ENCODE peak calls at places on chromosomes 16 and 17, in six cellular contexts. One of them, this sample, is unnamed.

GRCh38 chr17:71975998-71976649 is 144.7 kb upstream of the SOX9 start:
- DNase-seq in IMR-90: peak
- DNase-seq in GM12878: no peak
- DNase-seq in HEK293T: no peak
- DNase-seq in HepG2: no peak
- DNase-seq in K562: no peak
- DNase-seq in this sample: peak

GRCh38 chr16:75580-76501 is 2.2 kb upstream of the MPG start:
- DNase-seq in K562: peak
- DNase-seq in GM12878: no peak
- DNase-seq in IMR-90: peak
- DNase-seq in HEK293T: no peak
- DNase-seq in HepG2: peak
- DNase-seq in this sample: no peak

GRCh38 chr17:82193520-82194236 is 19.0 kb downstream of the CCDC57 start:
- DNase-seq in K562: no peak
- DNase-seq in IMR-90: no peak
- DNase-seq in HEK293T: no peak
- DNase-seq in HepG2: no peak
- DNase-seq in GM12878: no peak
- DNase-seq in this sample: no peak

GRCh38 chr17:34306466-34306865 is 12.8 kb upstream of the CCL8 start:
- DNase-seq in HEK293T: no peak
- DNase-seq in HepG2: no peak
- DNase-seq in GM12878: no peak
- DNase-seq in K562: peak
- DNase-seq in IMR-90: peak
- DNase-seq in this sample: peak

GRCh38 chr16:593406-593805 is 3.5 kb downstream of the RAB40C start:
- DNase-seq in IMR-90: no peak
- DNase-seq in K562: no peak
- DNase-seq in HEK293T: no peak
- DNase-seq in HepG2: no peak
- DNase-seq in GM12878: no peak
- DNase-seq in this sample: no peak

GRCh38 chr17:81991684-81992513 is 14.5 kb downstream of the ASPSCR1 start:
- DNase-seq in HEK293T: no peak
- DNase-seq in K562: no peak
- DNase-seq in IMR-90: peak
- DNase-seq in HepG2: peak
- DNase-seq in GM12878: no peak
- DNase-seq in this sample: no peak

GRCh38 chr17:78529871-78530670 is 47.1 kb downstream of the DNAH17 start:
- DNase-seq in HepG2: no peak
- DNase-seq in K562: no peak
- DNase-seq in IMR-90: no peak
- DNase-seq in GM12878: no peak
- DNase-seq in HEK293T: no peak
- DNase-seq in this sample: no peak

GRCh38 chr17:80939151-80940145 is 52.2 kb upstream of the CHMP6 start:
- DNase-seq in HepG2: no peak
- DNase-seq in IMR-90: no peak
- DNase-seq in K562: no peak
- DNase-seq in HEK293T: no peak
- DNase-seq in GM12878: no peak
- DNase-seq in this sample: no peak

GRCh38 chr16:58638148-58639036 is 8.8 kb upstream of the CNOT1 start:
- DNase-seq in HEK293T: peak
- DNase-seq in IMR-90: peak
- DNase-seq in GM12878: no peak
- DNase-seq in HepG2: peak
- DNase-seq in K562: peak
- DNase-seq in this sample: peak

GRCh38 chr17:78133971-78134898 is 3.7 kb downstream of the TMC8 start:
- DNase-seq in K562: peak
- DNase-seq in GM12878: no peak
- DNase-seq in IMR-90: peak
- DNase-seq in HEK293T: peak
- DNase-seq in HepG2: peak
- DNase-seq in this sample: peak

GRCh38 chr17:27996157-27997043 is 46.1 kb upstream of the NLK start:
- DNase-seq in IMR-90: no peak
- DNase-seq in HEK293T: no peak
- DNase-seq in K562: no peak
- DNase-seq in GM12878: no peak
- DNase-seq in HepG2: no peak
- DNase-seq in this sample: no peak

GRCh38 chr17:81460856-81461460 is 51.6 kb downstream of the ACTG1 start:
- DNase-seq in IMR-90: no peak
- DNase-seq in GM12878: no peak
- DNase-seq in HepG2: no peak
- DNase-seq in K562: peak
- DNase-seq in HEK293T: no peak
- DNase-seq in this sample: no peak

GRCh38 chr17:19650826-19651225 is 2.3 kb downstream of the ALDH3A2 start:
- DNase-seq in K562: no peak
- DNase-seq in HEK293T: no peak
- DNase-seq in IMR-90: peak
- DNase-seq in HepG2: no peak
- DNase-seq in GM12878: no peak
- DNase-seq in this sample: no peak

GRCh38 chr17:10879110-10879509 is 41.2 kb upstream of the PIRT start:
- DNase-seq in IMR-90: no peak
- DNase-seq in HEK293T: peak
- DNase-seq in HepG2: no peak
- DNase-seq in K562: peak
- DNase-seq in GM12878: no peak
- DNase-seq in this sample: no peak

GRCh38 chr17:54899721-54900456 is 763 bp upstream of the TOM1L1 start:
- DNase-seq in HEK293T: no peak
- DNase-seq in HepG2: peak
- DNase-seq in GM12878: no peak
- DNase-seq in IMR-90: peak
- DNase-seq in K562: peak
- DNase-seq in this sample: no peak

GRCh38 chr16:82105107-82105506 is 64.9 kb downstream of the MPHOSPH6 start:
- DNase-seq in HEK293T: no peak
- DNase-seq in IMR-90: no peak
- DNase-seq in GM12878: no peak
- DNase-seq in K562: no peak
- DNase-seq in HepG2: no peak
- DNase-seq in this sample: no peak

GRCh38 chr16:82111944-82112343 is 58.1 kb downstream of the MPHOSPH6 start:
- DNase-seq in HepG2: no peak
- DNase-seq in IMR-90: no peak
- DNase-seq in K562: no peak
- DNase-seq in HEK293T: no peak
- DNase-seq in GM12878: no peak
- DNase-seq in this sample: no peak

GRCh38 chr16:82108101-82108500 is 61.9 kb downstream of the MPHOSPH6 start:
- DNase-seq in HEK293T: no peak
- DNase-seq in K562: no peak
- DNase-seq in HepG2: no peak
- DNase-seq in GM12878: no peak
- DNase-seq in IMR-90: no peak
- DNase-seq in this sample: no peak

DNA sequence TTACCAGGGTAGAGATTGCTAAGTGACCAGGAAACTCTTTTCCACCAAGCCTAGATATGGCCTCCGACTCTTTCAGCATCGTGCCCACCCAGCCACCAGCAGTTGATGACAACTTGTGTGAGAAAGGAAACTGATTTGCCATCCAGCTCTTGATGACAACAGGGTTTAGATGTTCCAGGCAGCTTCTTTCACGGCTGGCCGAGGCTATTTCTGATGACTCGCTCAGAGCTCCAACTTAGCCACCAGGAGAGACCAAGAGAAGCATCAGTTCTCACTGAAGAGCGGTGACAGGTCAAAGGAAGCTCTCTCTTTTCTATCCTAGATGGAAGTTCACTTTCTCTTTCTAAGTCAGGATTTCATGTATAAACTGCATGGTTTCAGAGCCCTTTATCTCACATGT is 61.2 kb downstream of the MPHOSPH6 start:
- DNase-seq in GM12878: no peak
- DNase-seq in K562: no peak
- DNase-seq in HepG2: no peak
- DNase-seq in IMR-90: no peak
- DNase-seq in HEK293T: no peak
- DNase-seq in this sample: no peak
- TF ChIP-seq BHLHE40 in GM12878: no peak
- TF ChIP-seq BHLHE40 in K562: no peak
- TF ChIP-seq BHLHE40 in HepG2: no peak
- TF ChIP-seq BHLHE40 in IMR-90: no peak
- TF ChIP-seq BHLHE40 in HEK293T: no peak
- TF ChIP-seq BHLHE40 in this sample: no peak

DNA sequence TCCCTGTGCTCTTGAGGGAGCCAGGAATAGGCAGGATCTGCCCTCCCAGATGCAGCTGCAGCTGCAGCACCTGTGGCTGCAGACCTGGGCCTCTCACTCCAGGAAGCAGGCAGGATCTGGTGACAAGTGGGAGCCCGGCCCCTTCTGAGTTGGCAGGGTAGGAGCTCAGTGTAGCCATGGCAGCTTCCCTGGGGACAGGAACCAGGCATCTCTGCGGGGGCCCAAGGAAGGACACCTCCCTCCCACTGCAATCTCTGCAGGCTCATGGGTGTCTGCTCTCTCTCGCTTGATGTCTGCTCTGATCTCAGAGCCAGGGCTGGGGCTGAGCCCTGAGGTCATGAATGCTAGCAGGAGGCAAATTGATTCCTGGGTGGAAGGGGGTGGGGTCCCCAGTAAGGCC is 592.5 kb upstream of the CA10 start:
- DNase-seq in K562: no peak
- DNase-seq in HEK293T: no peak
- DNase-seq in HepG2: no peak
- DNase-seq in GM12878: no peak
- DNase-seq in IMR-90: no peak
- DNase-seq in this sample: no peak
- TF ChIP-seq BHLHE40 in K562: no peak
- TF ChIP-seq BHLHE40 in HEK293T: no peak
- TF ChIP-seq BHLHE40 in HepG2: no peak
- TF ChIP-seq BHLHE40 in GM12878: no peak
- TF ChIP-seq BHLHE40 in IMR-90: no peak
- TF ChIP-seq BHLHE40 in this sample: no peak

GRCh38 chr16:23895052-23895451 is 59.3 kb downstream of the PRKCB start:
- DNase-seq in IMR-90: no peak
- DNase-seq in HepG2: no peak
- DNase-seq in K562: no peak
- DNase-seq in HEK293T: no peak
- DNase-seq in GM12878: no peak
- DNase-seq in this sample: no peak
- TF ChIP-seq BHLHE40 in IMR-90: no peak
- TF ChIP-seq BHLHE40 in HepG2: no peak
- TF ChIP-seq BHLHE40 in K562: no peak
- TF ChIP-seq BHLHE40 in HEK293T: no peak
- TF ChIP-seq BHLHE40 in GM12878: no peak
- TF ChIP-seq BHLHE40 in this sample: no peak

DNA sequence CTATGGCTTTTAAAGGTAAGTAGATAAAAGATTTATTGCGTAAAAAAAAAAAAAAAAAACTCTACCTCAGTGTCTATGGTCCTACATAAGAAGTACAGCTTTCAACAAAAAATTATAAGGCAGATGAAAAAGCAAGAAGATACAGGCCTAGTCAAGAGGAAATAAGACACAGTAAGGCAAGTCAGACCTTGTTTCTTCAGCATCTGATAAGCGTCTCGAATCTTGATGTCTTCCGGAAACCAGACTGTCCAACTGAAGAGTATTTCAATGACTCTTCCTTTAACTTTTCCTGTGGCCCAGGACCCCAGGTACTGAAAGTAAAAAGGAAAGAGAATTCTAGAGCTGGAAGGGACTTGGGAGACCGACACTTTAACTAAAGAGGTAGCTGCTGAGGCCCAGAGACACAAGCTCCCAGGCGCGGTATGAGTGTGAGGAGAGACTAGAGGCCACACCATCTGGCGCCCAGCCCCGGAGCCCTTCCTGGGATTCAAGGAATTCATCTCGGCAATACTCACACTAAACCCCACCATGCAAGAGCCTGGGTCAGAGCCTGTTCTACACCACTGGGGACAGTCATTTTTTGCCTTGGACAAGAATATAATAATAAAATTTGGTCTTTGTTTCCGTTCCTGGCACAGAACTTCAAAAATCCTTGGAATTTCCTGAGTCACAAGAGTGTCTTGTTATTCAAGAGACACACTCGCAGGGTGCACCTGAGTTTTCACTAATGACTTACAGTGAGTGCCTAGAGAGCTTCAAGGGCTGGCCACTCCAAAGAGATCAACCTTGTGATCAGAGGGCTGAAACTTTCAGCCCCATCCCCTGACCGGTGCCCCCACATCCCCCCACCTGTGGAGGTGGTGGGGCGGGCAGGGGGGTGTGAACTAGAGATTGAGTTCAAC is 18.6 kb downstream of the GGA2 start:
- DNase-seq in IMR-90: peak
- DNase-seq in K562: no peak
- DNase-seq in HEK293T: no peak
- DNase-seq in HepG2: no peak
- DNase-seq in GM12878: no peak
- DNase-seq in this sample: no peak
- TF ChIP-seq BHLHE40 in IMR-90: no peak
- TF ChIP-seq BHLHE40 in K562: no peak
- TF ChIP-seq BHLHE40 in HEK293T: no peak
- TF ChIP-seq BHLHE40 in HepG2: no peak
- TF ChIP-seq BHLHE40 in GM12878: no peak
- TF ChIP-seq BHLHE40 in this sample: no peak

GRCh38 chr16:84730406-84731106 is 30.8 kb downstream of the USP10 start:
- DNase-seq in GM12878: no peak
- DNase-seq in IMR-90: peak
- DNase-seq in HepG2: peak
- DNase-seq in HEK293T: peak
- DNase-seq in K562: peak
- DNase-seq in this sample: peak
- TF ChIP-seq BHLHE40 in GM12878: no peak
- TF ChIP-seq BHLHE40 in IMR-90: peak
- TF ChIP-seq BHLHE40 in HepG2: no peak
- TF ChIP-seq BHLHE40 in HEK293T: no peak
- TF ChIP-seq BHLHE40 in K562: peak
- TF ChIP-seq BHLHE40 in this sample: no peak

GRCh38 chr17:5014357-5014756 is 16.6 kb downstream of the KIF1C start:
- DNase-seq in GM12878: no peak
- DNase-seq in K562: no peak
- DNase-seq in HEK293T: no peak
- DNase-seq in HepG2: no peak
- DNase-seq in IMR-90: no peak
- DNase-seq in this sample: no peak
- TF ChIP-seq BHLHE40 in GM12878: no peak
- TF ChIP-seq BHLHE40 in K562: no peak
- TF ChIP-seq BHLHE40 in HEK293T: no peak
- TF ChIP-seq BHLHE40 in HepG2: no peak
- TF ChIP-seq BHLHE40 in IMR-90: no peak
- TF ChIP-seq BHLHE40 in this sample: no peak

GRCh38 chr17:66276328-66276937 is 26.0 kb upstream of the PRKCA start:
- DNase-seq in HepG2: peak
- DNase-seq in K562: peak
- DNase-seq in IMR-90: peak
- DNase-seq in HEK293T: no peak
- DNase-seq in GM12878: no peak
- DNase-seq in this sample: peak
- TF ChIP-seq BHLHE40 in HepG2: no peak
- TF ChIP-seq BHLHE40 in K562: no peak
- TF ChIP-seq BHLHE40 in IMR-90: no peak
- TF ChIP-seq BHLHE40 in HEK293T: no peak
- TF ChIP-seq BHLHE40 in GM12878: no peak
- TF ChIP-seq BHLHE40 in this sample: no peak

This sample was measured in A549.